ENCODE peak calls at places on chromosomes 4 and X, in ten cellular contexts. I is ovary, V is PC-3, P is GM23248, W is uterus, Z is mesenchymal stem cell, N is neuronal stem cell, C is tibial nerve, J is GM23338, M is left ventricle myocardium inferior. O is an unnamed sample.

GRCh38 chrX:13579696-13580095 is 10.3 kb downstream of the EGFL6 start:
- DNase-seq in W (no peak), C (no peak), M (no peak), Z (no peak), V (no peak), J (no peak), N (no peak), I (no peak), P (peak; percentile 6), O (no peak)

GRCh38 chrX:54223581-54223980 is 40.5 kb upstream of the FAM120C start:
- DNase-seq in V (no peak), J (no peak), Z (no peak), I (no peak), W (no peak), P (no peak), N (no peak), C (no peak), M (no peak), O (no peak)

GRCh38 chrX:47662144-47662657 is 3.2 kb upstream of the UXT start:
- DNase-seq in Z (peak; percentile 96), N (no peak), C (no peak), J (no peak), P (peak; percentile 93), W (no peak), I (no peak), M (no peak), V (peak; percentile 63), O (peak; percentile 58)

GRCh38 chrX:68139791-68140190 is 293.5 kb downstream of the OPHN1 start:
- DNase-seq in Z (no peak), V (no peak), J (no peak), I (no peak), W (no peak), N (no peak), M (no peak), P (peak; percentile 47), C (no peak), O (no peak)

GRCh38 chr4:122403860-122404259 is 25.0 kb downstream of the ADAD1 start:
- DNase-seq in J (no peak), Z (no peak), W (no peak), V (no peak), P (no peak), M (no peak), I (no peak), N (no peak), C (no peak), O (no peak)

GRCh38 chr4:163395055-163395454 is 51.4 kb downstream of the NPY5R start:
- DNase-seq in P (peak; percentile 12), Z (peak; percentile 83), C (no peak), W (no peak), I (no peak), M (no peak), J (no peak), N (no peak), V (no peak), O (no peak)

GRCh38 chrX:46236411-46236810 is 308.8 kb downstream of the ZNF674 start:
- DNase-seq in J (no peak), V (no peak), M (no peak), P (no peak), Z (no peak), C (no peak), I (no peak), N (no peak), W (no peak), O (no peak)

GRCh38 chr4:123856689-123857545 is 460.3 kb downstream of the SPRY1 start:
- DNase-seq in C (peak; percentile 15), W (peak; percentile 60), I (peak; percentile 26), Z (peak; percentile 73), V (peak; percentile 33), M (peak; percentile 39), J (peak; percentile 83), P (peak; percentile 48), N (peak; percentile 23), O (no peak)

GRCh38 chrX:118603981-118604380 is 108.4 kb downstream of the DOCK11 start:
- DNase-seq in I (peak; percentile 28), C (peak; percentile 25), W (peak; percentile 42), J (peak; percentile 69), M (no peak), V (peak; percentile 73), Z (peak; percentile 68), P (peak; percentile 70), N (peak; percentile 38), O (peak; percentile 10)

GRCh38 chrX:130055103-130055502 is 55.2 kb downstream of the ELF4 start:
- DNase-seq in J (no peak), W (peak; percentile 23), N (no peak), C (no peak), V (no peak), M (no peak), Z (peak; percentile 33), P (peak; percentile 74), I (no peak), O (no peak)

GRCh38 chrX:65528705-65529340 is 5.8 kb downstream of the LAS1L start:
- DNase-seq in W (peak; percentile 38), J (peak; percentile 64), C (peak; percentile 42), Z (peak; percentile 33), I (peak; percentile 62), P (peak; percentile 29), V (peak; percentile 61), N (peak; percentile 35), M (no peak), O (no peak)

GRCh38 chr4:128388352-128388630 is 100.7 kb upstream of the PGRMC2 start:
- DNase-seq in Z (peak; percentile 51), W (no peak), I (no peak), M (no peak), V (peak; percentile 54), N (no peak), C (no peak), J (no peak), P (peak; percentile 26), O (no peak)

GRCh38 chr4:123546661-123547060 is 150.1 kb downstream of the SPRY1 start:
- DNase-seq in V (no peak), P (no peak), W (no peak), M (no peak), Z (no peak), C (no peak), I (no peak), J (peak; percentile 17), N (no peak), O (no peak)

GRCh38 chrX:69932323-69932722 is 117.4 kb downstream of the AWAT2 start:
- DNase-seq in C (no peak), N (no peak), I (no peak), J (no peak), V (no peak), M (no peak), P (no peak), Z (no peak), W (no peak), O (no peak)

GRCh38 chr4:152063301-152064235 is 302.8 kb upstream of the GATB start:
- DNase-seq in P (peak; percentile 50), Z (no peak), V (peak; percentile 60), W (no peak), I (no peak), J (peak; percentile 35), C (no peak), N (no peak), M (no peak), O (no peak)

GRCh38 chrX:9757366-9757765 is 8.3 kb downstream of the GPR143 start:
- DNase-seq in Z (no peak), J (no peak), V (no peak), C (no peak), M (no peak), P (no peak), W (no peak), N (no peak), I (no peak), O (no peak)

GRCh38 chr4:93842512-93843252 is 14.1 kb downstream of the ATOH1 start:
- DNase-seq in M (no peak), P (no peak), W (no peak), V (no peak), C (no peak), J (no peak), I (no peak), N (no peak), Z (no peak), O (no peak)

GRCh38 chr4:157896726-157897125 is 276.1 kb downstream of the GASK1B start:
- DNase-seq in W (no peak), Z (no peak), M (no peak), C (no peak), J (peak; percentile 56), N (no peak), V (no peak), P (no peak), I (no peak), O (no peak)

GRCh38 chrX:39764441-39764914 is 333.3 kb downstream of the BCOR start:
- DNase-seq in I (no peak), C (no peak), J (no peak), N (no peak), W (no peak), P (no peak), Z (peak; percentile 19), V (no peak), M (no peak), O (no peak)
- H3K27ac ChIP-seq in I (no peak overlapping the region), C (no peak overlapping the region), J (no peak overlapping the region), N (no peak overlapping the region), W (no peak overlapping the region), P (no peak overlapping the region), Z (no peak overlapping the region), V (no peak overlapping the region), M (no peak overlapping the region), O (no peak overlapping the region)

DNA sequence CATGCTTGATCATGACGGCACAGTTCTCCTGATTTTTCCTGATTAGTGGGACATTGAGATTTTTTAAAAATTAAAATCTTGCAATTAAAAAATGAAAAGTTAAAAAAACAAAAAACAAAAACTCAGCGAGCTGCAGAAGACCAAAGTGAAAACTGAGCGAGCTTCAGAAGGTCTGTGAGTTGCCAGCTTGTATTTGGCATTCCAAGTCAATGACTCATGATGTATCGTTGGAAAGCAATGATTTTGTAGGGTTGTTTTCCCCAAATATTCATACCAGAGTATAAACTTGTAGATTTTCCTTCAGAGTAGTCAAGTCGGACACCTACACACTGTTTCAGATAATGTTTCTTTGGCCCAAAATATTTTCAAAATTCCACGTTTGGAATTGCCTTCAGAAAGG is 76.9 kb downstream of the LRRC66 start:
- DNase-seq in M (no peak), P (peak; percentile 30), I (no peak), V (peak; percentile 88), J (no peak), Z (peak; percentile 9), C (no peak), N (no peak), W (no peak), O (no peak)
- H3K27me3 ChIP-seq in M (no peaks in the 10 kb centered on the region), P (no peaks in the 10 kb centered on the region), I (no peaks in the 10 kb centered on the region), V (no peaks in the 10 kb centered on the region), J (no peaks in the 10 kb centered on the region), Z (no peaks in the 10 kb centered on the region), C (no peaks in the 10 kb centered on the region), N (no peaks in the 10 kb centered on the region), W (no peaks in the 10 kb centered on the region), O (no peaks in the 10 kb centered on the region)

DNA sequence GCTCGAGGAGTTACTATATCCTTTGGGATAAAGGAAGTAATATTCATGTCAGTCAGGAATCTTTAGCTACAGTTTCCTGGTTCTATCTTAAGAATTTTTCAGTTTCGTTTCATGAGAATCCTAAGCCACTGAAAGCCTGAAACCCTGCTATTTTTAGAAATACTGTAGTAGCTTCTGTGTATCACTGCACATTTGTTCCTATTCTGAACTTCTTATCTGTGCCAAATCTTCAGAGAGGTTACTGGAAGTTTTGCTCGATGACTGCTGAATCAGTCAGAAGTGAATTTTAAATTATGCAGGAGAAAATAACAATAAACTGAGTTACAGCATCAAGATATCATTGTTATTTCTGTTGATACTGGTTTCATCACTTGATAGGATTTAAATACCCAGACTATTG is 249.3 kb downstream of the TENM3 start:
- DNase-seq in J (no peak), W (no peak), P (peak; percentile 42), I (no peak), C (no peak), V (no peak), N (no peak), M (no peak), Z (peak; percentile 42), O (peak; percentile 8)
- H3K4me3 ChIP-seq in J (no peak overlapping the region), W (no peak overlapping the region), P (peak overlapping the region; percentile 23), I (no peak overlapping the region), C (peak overlapping the region; percentile 23), V (no peak overlapping the region), N (no peak overlapping the region), M (peak overlapping the region; percentile 13), Z (no peak overlapping the region), O (peak overlapping the region; percentile 41)

GRCh38 chr4:16824278-16824806 is 74.1 kb downstream of the LDB2 start:
- DNase-seq in J (no peak), V (no peak), P (peak; percentile 64), I (no peak), N (no peak), M (no peak), W (no peak), Z (no peak), C (no peak), O (no peak)
- H3K27ac ChIP-seq in J (no peak overlapping the region), V (no peak overlapping the region), P (no peak overlapping the region), I (no peak overlapping the region), N (no peak overlapping the region), M (no peak overlapping the region), W (no peak overlapping the region), Z (no peak overlapping the region), C (no peak overlapping the region), O (no peak overlapping the region)

O was measured in AG04450.